ENCODE peak calls at places on chromosome 3, in five cellular contexts. Y is heart right ventricle, U is left ventricle myocardium inferior, W is fibroblast of mammary gland, J is GM23338. M is an unnamed sample.

GRCh38 chr3:118991775-118992174 is 42.9 kb downstream of the IGSF11 start:
- DNase-seq in Y (peak), U (no peak), W (peak), J (no peak), M (no peak)

GRCh38 chr3:50008931-50009330 is 69.0 kb downstream of the RBM6 start:
- DNase-seq in Y (no peak), U (no peak), W (peak), J (no peak), M (no peak)

GRCh38 chr3:123652346-123652984 is 67.6 kb upstream of the HACD2 start:
- DNase-seq in Y (peak), U (peak), W (peak), J (peak), M (peak)

GRCh38 chr3:27681249-27681748 is 40.8 kb downstream of the EOMES start:
- DNase-seq in Y (peak), U (no peak), W (peak), J (peak), M (no peak)

GRCh38 chr3:52253314-52254260 is 8.0 kb downstream of the PPM1M start:
- DNase-seq in Y (no peak), U (no peak), W (no peak), J (no peak), M (no peak)

GRCh38 chr3:150784747-150785125 is 21.8 kb upstream of the SIAH2 start:
- DNase-seq in Y (no peak), U (no peak), W (no peak), J (no peak), M (no peak)

GRCh38 chr3:156973954-156974353 is 147.8 kb downstream of the LEKR1 start:
- DNase-seq in Y (no peak), U (no peak), W (no peak), J (no peak), M (no peak)

GRCh38 chr3:32147935-32148334 is 41.5 kb downstream of the GPD1L start:
- DNase-seq in Y (no peak), U (no peak), W (no peak), J (peak), M (no peak)

GRCh38 chr3:194814878-194815357 is 129.2 kb downstream of the FAM43A start:
- DNase-seq in Y (peak), U (no peak), W (peak), J (no peak), M (no peak)

GRCh38 chr3:64871955-64872354 is 184.2 kb upstream of the ADAMTS9 start:
- DNase-seq in Y (no peak), U (no peak), W (no peak), J (no peak), M (no peak)

GRCh38 chr3:89558711-89559110 is 451.3 kb downstream of the EPHA3 start:
- DNase-seq in Y (no peak), U (no peak), W (no peak), J (no peak), M (no peak)

DNA sequence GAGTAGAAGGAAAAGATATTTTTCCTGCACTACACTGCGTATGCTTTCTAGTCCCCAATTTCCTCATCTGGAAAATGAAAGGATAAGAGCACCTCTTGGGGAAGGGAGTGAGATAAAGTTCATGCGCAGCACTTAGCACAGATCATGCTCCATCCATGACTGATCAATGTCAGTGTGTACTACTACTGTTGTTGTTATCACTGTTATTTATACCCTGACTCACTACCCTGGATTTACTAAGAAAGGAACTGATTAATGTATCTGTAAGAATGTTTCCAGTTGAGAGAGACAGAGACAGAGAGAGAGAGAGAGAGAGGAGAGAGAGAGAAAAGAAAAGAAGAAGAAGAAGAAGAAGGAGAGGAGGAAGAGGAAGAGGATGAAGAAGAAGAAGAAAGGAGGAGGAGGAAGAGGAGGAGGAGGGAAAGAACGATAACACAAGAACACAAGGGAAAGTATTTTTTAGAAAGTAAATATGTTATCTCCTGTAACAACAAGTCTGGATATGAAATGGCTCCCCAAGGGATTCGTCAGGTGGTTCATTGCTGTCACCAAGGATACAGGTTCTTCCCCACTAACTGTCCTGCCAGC is 212.2 kb upstream of the PROK2 start:
- DNase-seq in Y (no peak), U (no peak), W (peak), J (no peak), M (no peak)
- TF ChIP-seq CTCF in Y (no peak), U (no peak), W (no peak), J (no peak), M (no peak)

GRCh38 chr3:131402391-131403039 is 20.9 kb downstream of the NUDT16 start:
- DNase-seq in Y (no peak), U (no peak), W (peak), J (no peak), M (no peak)

GRCh38 chr3:131403216-131403895 is 21.8 kb downstream of the NUDT16 start:
- DNase-seq in Y (no peak), U (no peak), W (no peak), J (no peak), M (no peak)

GRCh38 chr3:131401978-131402377 is 20.4 kb downstream of the NUDT16 start:
- DNase-seq in Y (no peak), U (no peak), W (no peak), J (no peak), M (no peak)

DNA sequence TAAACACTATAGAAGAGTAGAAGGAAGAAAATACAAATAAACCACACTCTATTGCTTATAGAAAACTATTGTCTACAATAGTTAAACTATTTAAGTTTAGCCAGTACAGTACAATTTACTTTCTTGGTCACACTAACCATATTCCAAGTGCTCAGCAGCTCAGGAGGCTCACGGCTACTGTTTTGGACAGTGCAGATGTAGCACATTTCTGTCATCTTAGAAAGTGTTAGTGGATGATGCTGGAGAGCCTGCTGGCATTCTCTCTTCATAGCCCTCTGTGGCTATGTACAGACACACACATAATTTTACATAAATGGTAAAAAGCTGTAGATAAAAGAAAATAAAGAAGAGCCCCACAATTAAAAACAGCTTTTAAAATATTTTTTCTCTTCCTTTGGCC is 23.8 kb downstream of the NUDT16 start:
- DNase-seq in Y (no peak), U (no peak), W (no peak), J (no peak), M (no peak)
- TF ChIP-seq CTCF in Y (no peak), U (no peak), W (no peak), J (no peak), M (no peak)

GRCh38 chr3:149536429-149536828 is 61.9 kb downstream of the TM4SF4 start:
- DNase-seq in Y (peak), U (peak), W (no peak), J (peak), M (no peak)

GRCh38 chr3:149538371-149538770 is 63.9 kb downstream of the TM4SF4 start:
- DNase-seq in Y (no peak), U (no peak), W (no peak), J (no peak), M (no peak)

GRCh38 chr3:149542375-149543312 is 68.1 kb downstream of the TM4SF4 start:
- DNase-seq in Y (no peak), U (no peak), W (no peak), J (no peak), M (no peak)

GRCh38 chr3:149539491-149539890 is 65.0 kb downstream of the TM4SF4 start:
- DNase-seq in Y (no peak), U (no peak), W (no peak), J (no peak), M (no peak)

GRCh38 chr3:149541091-149541491 is 66.6 kb downstream of the TM4SF4 start:
- DNase-seq in Y (no peak), U (no peak), W (no peak), J (no peak), M (no peak)
- TF ChIP-seq CTCF in Y (no peak), U (no peak), W (peak), J (no peak), M (no peak)

DNA sequence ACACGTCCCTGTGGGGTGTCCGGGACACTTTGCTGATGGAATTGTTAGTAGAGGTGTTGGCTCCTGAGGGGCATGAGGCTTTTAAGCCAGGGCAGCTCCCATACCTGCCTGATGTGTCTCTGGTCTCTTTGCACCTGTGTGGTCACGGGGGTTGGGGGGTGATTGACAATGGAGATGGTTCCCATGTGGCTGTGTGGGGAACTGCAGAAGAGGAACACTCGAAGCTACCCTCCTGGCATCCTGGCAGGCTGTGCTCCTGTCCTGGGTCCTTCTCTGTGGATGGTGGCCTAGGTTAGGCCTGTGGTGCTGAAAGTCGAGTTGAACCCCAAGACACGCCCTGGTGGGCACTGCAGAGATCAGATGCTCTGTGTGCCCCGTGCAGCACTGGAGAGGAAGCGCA is 73.4 kb downstream of the HMCES start:
- DNase-seq in Y (no peak), U (no peak), W (no peak), J (peak), M (no peak)
- TF ChIP-seq CTCF in Y (no peak), U (no peak), W (peak), J (peak), M (peak)

M was measured in CD14-positive monocyte.